ENCODE peak calls at places on chromosome 16, in nine cellular contexts. Z, K, G, J, B, M, C, W and E are unnamed samples.

GRCh38 chr16:1019934-1020305 is 38.4 kb downstream of the SOX8 start:
- DNase-seq in Z (no peak), K (no peak), G (no peak), J (no peak), B (no peak), M (no peak), C (no peak), W (no peak), E (no peak)

GRCh38 chr16:67247698-67248400 is 568 bp upstream of the FHOD1 start:
- DNase-seq in Z (no peak), K (no peak), G (no peak), J (no peak), B (no peak), M (no peak), C (no peak), W (no peak), E (no peak)

GRCh38 chr16:88870608-88871348 is 4.3 kb upstream of the PABPN1L start:
- DNase-seq in Z (no peak), K (no peak), G (no peak), J (no peak), B (no peak), M (no peak), C (no peak), W (no peak), E (no peak)

GRCh38 chr16:67535201-67535600 is 6.6 kb downstream of the RIPOR1 start:
- DNase-seq in Z (no peak), K (no peak), G (no peak), J (no peak), B (no peak), M (no peak), C (no peak), W (no peak), E (no peak)

GRCh38 chr16:23966577-23966976 is 130.8 kb downstream of the PRKCB start:
- DNase-seq in Z (no peak), K (no peak), G (no peak), J (no peak), B (no peak), M (no peak), C (no peak), W (no peak), E (no peak)

GRCh38 chr16:25798065-25798464 is 106.3 kb downstream of the HS3ST4 start:
- DNase-seq in Z (no peak), K (no peak), G (no peak), J (no peak), B (no peak), M (no peak), C (no peak), W (no peak), E (no peak)

GRCh38 chr16:21167929-21168602 is 9.6 kb downstream of the LDAF1 start:
- DNase-seq in Z (no peak), K (no peak), G (no peak), J (no peak), B (no peak), M (no peak), C (no peak), W (no peak), E (no peak)

GRCh38 chr16:58518083-58518979 is 3.0 kb downstream of the SETD6 start:
- DNase-seq in Z (no peak), K (no peak), G (no peak), J (no peak), B (no peak), M (no peak), C (no peak), W (no peak), E (no peak)

GRCh38 chr16:57470683-57471082 is 8.2 kb downstream of the POLR2C start:
- DNase-seq in Z (no peak), K (no peak), G (no peak), J (no peak), B (no peak), M (peak), C (no peak), W (no peak), E (no peak)

GRCh38 chr16:56340416-56340815 is 84.9 kb downstream of the AMFR start:
- DNase-seq in Z (no peak), K (no peak), G (no peak), J (no peak), B (no peak), M (no peak), C (no peak), W (no peak), E (no peak)

GRCh38 chr16:86949630-86950029 is 367.6 kb downstream of the C16orf95 start:
- DNase-seq in Z (no peak), K (no peak), G (no peak), J (no peak), B (no peak), M (no peak), C (no peak), W (no peak), E (no peak)

GRCh38 chr16:30710971-30711370 is 12.0 kb downstream of the SRCAP start:
- DNase-seq in Z (no peak), K (no peak), G (no peak), J (no peak), B (no peak), M (peak), C (no peak), W (no peak), E (no peak)

GRCh38 chr16:4467916-4468315 is 6.5 kb downstream of the NMRAL1 start:
- DNase-seq in Z (no peak), K (no peak), G (no peak), J (no peak), B (no peak), M (no peak), C (no peak), W (no peak), E (no peak)

GRCh38 chr16:50459681-50460080 is 88.5 kb upstream of the NKD1 start:
- DNase-seq in Z (peak), K (no peak), G (no peak), J (no peak), B (no peak), M (no peak), C (no peak), W (no peak), E (no peak)

GRCh38 chr16:2819939-2820835 is 3.1 kb downstream of the PRSS21 start:
- DNase-seq in Z (peak), K (no peak), G (no peak), J (no peak), B (no peak), M (no peak), C (no peak), W (no peak), E (no peak)

GRCh38 chr16:2156025-2156848 is 655 bp downstream of the TRAF7 start:
- DNase-seq in Z (no peak), K (no peak), G (peak), J (no peak), B (no peak), M (no peak), C (no peak), W (no peak), E (no peak)